ENCODE peak calls at places on chromosome 7, in ten cellular contexts. J is neural progenitor cell, S is neuronal stem cell, P is DND-41, A is PC-3, Q is mesendoderm, T is GM23248, W is mesenchymal stem cell, H is HCT116, D is GM12878. G is an unnamed sample.

GRCh38 chr7:36278767-36279171 is 110.9 kb upstream of the ANLN start:
- DNase-seq in J (no peak), S (no peak), P (no peak), A (peak; percentile 68), Q (peak; percentile 72), T (peak; percentile 67), W (peak; percentile 75), H (no peak), D (no peak), G (peak; percentile 23)

GRCh38 chr7:22896917-22897316 is 74.3 kb upstream of the TOMM7 start:
- DNase-seq in J (peak; percentile 13), S (no peak), P (no peak), A (no peak), Q (peak; percentile 83), T (no peak), W (no peak), H (peak; percentile 7), D (no peak), G (no peak)

GRCh38 chr7:154857240-154857639 is 145.7 kb downstream of the PAXIP1 start:
- DNase-seq in J (no peak), S (no peak), P (no peak), A (no peak), Q (no peak), T (no peak), W (no peak), H (no peak), D (no peak), G (peak; percentile 39)

GRCh38 chr7:22569586-22570321 is 69.8 kb upstream of the STEAP1B start:
- DNase-seq in J (no peak), S (no peak), P (no peak), A (peak; percentile 85), Q (no peak), T (no peak), W (no peak), H (no peak), D (no peak), G (no peak)

GRCh38 chr7:153444591-153444990 is 607.6 kb upstream of the DPP6 start:
- DNase-seq in J (no peak), S (no peak), P (no peak), A (no peak), Q (no peak), T (no peak), W (no peak), H (no peak), D (no peak), G (no peak)

GRCh38 chr7:29345590-29345989 is 151.0 kb downstream of the CHN2 start:
- DNase-seq in J (peak; percentile 71), S (peak; percentile 20), P (peak; percentile 21), A (peak; percentile 57), Q (peak; percentile 71), T (peak; percentile 39), W (peak; percentile 28), H (peak; percentile 10), D (no peak), G (peak; percentile 59)

GRCh38 chr7:122407195-122407594 is 102.6 kb upstream of the FEZF1 start:
- DNase-seq in J (no peak), S (no peak), P (no peak), A (no peak), Q (no peak), T (no peak), W (no peak), H (no peak), D (no peak), G (no peak)

GRCh38 chr7:41679566-41679965 is 23.3 kb downstream of the INHBA start:
- DNase-seq in J (no peak), S (no peak), P (no peak), A (peak; percentile 39), Q (no peak), T (peak; percentile 41), W (peak; percentile 30), H (no peak), D (no peak), G (no peak)

GRCh38 chr7:155811895-155812761 is at the start of gene SHH:
- DNase-seq in J (peak; percentile 50), S (no peak), P (no peak), A (no peak), Q (no peak), T (peak; percentile 50), W (peak; percentile 34), H (no peak), D (no peak), G (no peak)

GRCh38 chr7:73557397-73558257 is at the start of gene BCL7B:
- DNase-seq in J (peak; percentile 88), S (peak; percentile 68), P (peak; percentile 78), A (peak; percentile 76), Q (peak; percentile 79), T (peak; percentile 86), W (peak; percentile 65), H (peak; percentile 32), D (no peak), G (peak; percentile 79)

GRCh38 chr7:73560035-73560835 is 2.7 kb upstream of the BCL7B start:
- DNase-seq in J (no peak), S (no peak), P (no peak), A (peak; percentile 57), Q (no peak), T (peak; percentile 94), W (peak; percentile 84), H (no peak), D (no peak), G (no peak)

GRCh38 chr7:73557108-73557396 is 438 bp downstream of the BCL7B start:
- DNase-seq in J (peak; percentile 97), S (peak; percentile 89), P (peak; percentile 94), A (peak; percentile 94), Q (peak; percentile 97), T (peak; percentile 98), W (peak; percentile 93), H (peak; percentile 75), D (peak; percentile 47), G (peak; percentile 93)

GRCh38 chr7:73556208-73557107 is 1.0 kb downstream of the BCL7B start:
- DNase-seq in J (no peak), S (no peak), P (no peak), A (no peak), Q (no peak), T (peak; percentile 30), W (no peak), H (no peak), D (no peak), G (no peak)

DNA sequence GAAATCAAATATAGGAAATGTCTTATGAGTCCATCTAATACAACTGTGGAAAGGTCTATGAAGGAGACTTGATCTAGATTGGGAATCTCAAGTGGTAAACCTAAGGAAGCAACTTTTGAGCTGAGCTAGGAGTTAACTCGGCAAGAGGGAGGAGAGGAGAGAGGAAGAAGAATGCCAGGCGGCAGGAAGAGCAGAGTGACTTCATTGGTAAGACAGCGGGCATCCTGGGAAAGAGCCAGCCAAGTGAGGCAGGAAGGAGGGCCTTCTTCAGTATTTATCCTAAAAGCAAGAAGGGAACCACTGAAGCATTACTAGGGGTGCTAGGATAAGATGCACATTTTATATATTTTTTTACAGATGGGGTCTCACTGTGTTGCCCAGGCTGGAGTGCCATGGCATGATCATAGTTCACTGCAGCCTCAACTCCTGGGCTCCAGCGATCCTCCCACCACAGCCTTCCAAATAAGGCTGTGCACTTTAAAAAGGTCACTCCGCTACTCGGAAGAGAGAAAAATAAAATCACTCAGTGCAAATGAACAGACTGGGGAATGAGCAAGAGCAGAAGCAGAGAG is 2.0 kb downstream of the BCL7B start:
- DNase-seq in J (no peak), S (no peak), P (no peak), A (no peak), Q (no peak), T (peak; percentile 76), W (no peak), H (no peak), D (no peak), G (no peak)
- H3K9ac ChIP-seq in J (no peak overlapping the region), S (no peak overlapping the region), P (peak overlapping the region; percentile 100), A (peak overlapping the region; percentile 99), Q (no peak overlapping the region), T (peak overlapping the region; percentile 98), W (peak overlapping the region; percentile 95), H (peak overlapping the region; percentile 89), D (peak overlapping the region; percentile 91), G (no peak overlapping the region)

DNA sequence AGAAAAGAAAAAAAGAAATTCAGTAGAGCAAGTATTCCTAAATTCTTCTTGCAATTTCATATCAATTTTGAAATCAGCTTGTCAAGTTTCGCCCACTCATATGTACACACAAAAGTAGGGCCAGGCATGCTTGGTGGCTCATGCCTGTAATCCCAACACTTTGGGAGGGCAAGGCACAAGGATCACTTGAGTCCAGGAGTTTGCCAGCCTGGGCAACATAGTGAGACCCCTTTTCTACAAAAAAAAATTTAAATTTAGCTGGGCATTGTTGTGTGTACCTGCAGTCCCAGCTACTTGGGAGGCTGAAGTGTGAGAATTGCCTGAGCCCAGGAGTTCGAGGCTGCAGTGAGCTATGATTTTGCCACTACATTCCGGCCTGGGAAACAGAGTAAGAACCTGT is 65.4 kb downstream of the MRPL32 start:
- DNase-seq in J (no peak), S (no peak), P (no peak), A (no peak), Q (no peak), T (no peak), W (no peak), H (no peak), D (no peak), G (no peak)
- H3K9ac ChIP-seq in J (no peak overlapping the region), S (no peak overlapping the region), P (no peak overlapping the region), A (no peak overlapping the region), Q (no peak overlapping the region), T (no peak overlapping the region), W (no peak overlapping the region), H (no peak overlapping the region), D (no peak overlapping the region), G (no peak overlapping the region)

GRCh38 chr7:211033-211714 is 18.8 kb downstream of the FAM20C start:
- DNase-seq in J (no peak), S (no peak), P (no peak), A (no peak), Q (no peak), T (no peak), W (no peak), H (no peak), D (no peak), G (no peak)

GRCh38 chr7:210401-210925 is 18.1 kb downstream of the FAM20C start:
- DNase-seq in J (no peak), S (no peak), P (no peak), A (no peak), Q (no peak), T (no peak), W (no peak), H (no peak), D (no peak), G (no peak)

GRCh38 chr7:209416-209815 is 17.0 kb downstream of the FAM20C start:
- DNase-seq in J (no peak), S (no peak), P (no peak), A (no peak), Q (no peak), T (no peak), W (no peak), H (no peak), D (no peak), G (no peak)

GRCh38 chr7:208816-209215 is 16.4 kb downstream of the FAM20C start:
- DNase-seq in J (no peak), S (no peak), P (no peak), A (no peak), Q (no peak), T (no peak), W (no peak), H (no peak), D (no peak), G (no peak)

GRCh38 chr7:209846-210245 is 17.5 kb downstream of the FAM20C start:
- DNase-seq in J (no peak), S (no peak), P (no peak), A (no peak), Q (no peak), T (no peak), W (peak; percentile 61), H (no peak), D (no peak), G (no peak)
- H3K9ac ChIP-seq in J (no peak overlapping the region), S (peak overlapping the region; percentile 63), P (no peak overlapping the region), A (no peak overlapping the region), Q (no peak overlapping the region), T (no peak overlapping the region), W (no peak overlapping the region), H (no peak overlapping the region), D (no peak overlapping the region), G (no peak overlapping the region)

GRCh38 chr7:25621993-25622392 is 393.7 kb upstream of the NPVF start:
- DNase-seq in J (no peak), S (no peak), P (no peak), A (no peak), Q (no peak), T (no peak), W (no peak), H (no peak), D (no peak), G (no peak)
- H3K9ac ChIP-seq in J (no peak overlapping the region), S (no peak overlapping the region), P (no peak overlapping the region), A (no peak overlapping the region), Q (no peak overlapping the region), T (no peak overlapping the region), W (no peak overlapping the region), H (no peak overlapping the region), D (no peak overlapping the region), G (no peak overlapping the region)

G was measured in colonic mucosa.